ENCODE peak calls at places on chromosome 5, in four cellular contexts. One of them, this sample, is unnamed. For H3K4me1, the result is how much of the 10 kb centered on the place peaks cover.

GRCh38 chr5:89097103-89097502 is 214.1 kb upstream of the MEF2C start:
- DNase-seq in pancreas: no peak
- DNase-seq in psoas muscle: no peak
- DNase-seq in fibroblast of lung: no peak
- DNase-seq in this sample: no peak

GRCh38 chr5:134837530-134838181 is 8.1 kb upstream of the C5orf24 start:
- DNase-seq in pancreas: no peak
- DNase-seq in psoas muscle: no peak
- DNase-seq in fibroblast of lung: no peak
- DNase-seq in this sample: no peak

GRCh38 chr5:164233796-164234195 is 728.4 kb downstream of the MAT2B start:
- DNase-seq in pancreas: no peak
- DNase-seq in psoas muscle: no peak
- DNase-seq in fibroblast of lung: peak
- DNase-seq in this sample: no peak

GRCh38 chr5:140182803-140183367 is 7.9 kb downstream of the CYSTM1 start:
- DNase-seq in pancreas: no peak
- DNase-seq in psoas muscle: peak
- DNase-seq in fibroblast of lung: peak
- DNase-seq in this sample: no peak

GRCh38 chr5:122401991-122402710 is 90.1 kb downstream of the SNCAIP start:
- DNase-seq in pancreas: no peak
- DNase-seq in psoas muscle: no peak
- DNase-seq in fibroblast of lung: no peak
- DNase-seq in this sample: peak

GRCh38 chr5:81007637-81008027 is 47.5 kb downstream of the RASGRF2 start:
- DNase-seq in pancreas: no peak
- DNase-seq in psoas muscle: no peak
- DNase-seq in fibroblast of lung: no peak
- DNase-seq in this sample: no peak

GRCh38 chr5:91378683-91379601 is 4.2 kb downstream of the ARRDC3 start:
- DNase-seq in pancreas: no peak
- DNase-seq in psoas muscle: no peak
- DNase-seq in fibroblast of lung: no peak
- DNase-seq in this sample: no peak

GRCh38 chr5:134125195-134126015 is 10.9 kb downstream of the TCF7 start:
- DNase-seq in pancreas: peak
- DNase-seq in psoas muscle: peak
- DNase-seq in fibroblast of lung: peak
- DNase-seq in this sample: no peak

GRCh38 chr5:43007246-43007910 is 32.7 kb downstream of the ANXA2R start:
- DNase-seq in pancreas: no peak
- DNase-seq in psoas muscle: peak
- DNase-seq in fibroblast of lung: peak
- DNase-seq in this sample: peak

GRCh38 chr5:171695804-171696203 is 89.8 kb upstream of the SMIM23 start:
- DNase-seq in pancreas: no peak
- DNase-seq in psoas muscle: no peak
- DNase-seq in fibroblast of lung: no peak
- DNase-seq in this sample: no peak

GRCh38 chr5:65539827-65540226 is 23.1 kb downstream of the CENPK start:
- DNase-seq in pancreas: no peak
- DNase-seq in psoas muscle: no peak
- DNase-seq in fibroblast of lung: no peak
- DNase-seq in this sample: peak

GRCh38 chr5:171579162-171579561 is 159.7 kb downstream of the FGF18 start:
- DNase-seq in pancreas: no peak
- DNase-seq in psoas muscle: peak
- DNase-seq in fibroblast of lung: no peak
- DNase-seq in this sample: no peak

GRCh38 chr5:74241751-74242140 is 398.8 kb downstream of the ENC1 start:
- DNase-seq in pancreas: no peak
- DNase-seq in psoas muscle: no peak
- DNase-seq in fibroblast of lung: no peak
- DNase-seq in this sample: peak

DNA sequence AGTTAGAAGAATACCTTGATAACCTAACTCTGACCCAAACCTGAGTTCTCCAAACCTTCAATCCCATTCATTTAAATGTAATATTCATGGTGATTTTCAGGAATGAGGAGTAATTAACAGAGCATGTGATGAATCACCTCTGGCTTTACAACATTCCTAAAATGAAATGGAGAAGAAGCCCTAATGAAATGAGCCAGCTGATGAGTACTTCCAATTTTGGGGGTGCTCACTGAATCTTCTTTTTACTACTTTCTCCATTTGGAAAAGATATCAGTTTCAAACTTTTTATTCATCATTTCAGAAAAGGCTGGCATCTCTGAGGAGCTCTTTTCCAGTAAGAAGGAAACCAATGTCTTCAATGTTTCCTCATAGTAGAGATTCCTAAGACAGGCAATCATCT is 2.9 kb upstream of the SPINK5 start:
- DNase-seq in pancreas: no peak
- DNase-seq in psoas muscle: no peak
- DNase-seq in fibroblast of lung: no peak
- DNase-seq in this sample: peak
- H3K27ac ChIP-seq in pancreas: no peak
- H3K27ac ChIP-seq in psoas muscle: no peak
- H3K27ac ChIP-seq in fibroblast of lung: no peak
- H3K27ac ChIP-seq in this sample: no peak

DNA sequence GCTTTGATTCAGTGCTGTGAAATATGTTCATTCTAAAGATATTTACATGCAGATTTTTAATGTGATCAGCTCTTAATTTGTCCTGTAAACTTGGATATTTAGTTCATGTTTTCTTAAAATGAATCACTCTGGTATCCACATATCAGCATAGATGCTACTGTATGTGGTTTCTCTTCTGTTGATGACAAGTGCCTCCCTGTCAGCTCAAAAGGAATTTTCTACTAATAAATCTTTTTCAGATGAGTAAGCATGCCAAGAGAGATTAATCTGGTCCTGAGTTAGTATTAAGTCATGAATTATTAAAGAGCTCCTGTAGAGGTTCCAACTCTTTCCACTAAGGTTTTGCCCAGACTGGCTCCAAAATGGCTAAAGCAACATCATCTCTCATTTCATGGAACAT is 129.2 kb downstream of the GOLPH3 start:
- DNase-seq in pancreas: no peak
- DNase-seq in psoas muscle: no peak
- DNase-seq in fibroblast of lung: peak
- DNase-seq in this sample: peak
- H3K4me1 ChIP-seq in pancreas: under half
- H3K4me1 ChIP-seq in psoas muscle: under half
- H3K4me1 ChIP-seq in fibroblast of lung: under half
- H3K4me1 ChIP-seq in this sample: under half

DNA sequence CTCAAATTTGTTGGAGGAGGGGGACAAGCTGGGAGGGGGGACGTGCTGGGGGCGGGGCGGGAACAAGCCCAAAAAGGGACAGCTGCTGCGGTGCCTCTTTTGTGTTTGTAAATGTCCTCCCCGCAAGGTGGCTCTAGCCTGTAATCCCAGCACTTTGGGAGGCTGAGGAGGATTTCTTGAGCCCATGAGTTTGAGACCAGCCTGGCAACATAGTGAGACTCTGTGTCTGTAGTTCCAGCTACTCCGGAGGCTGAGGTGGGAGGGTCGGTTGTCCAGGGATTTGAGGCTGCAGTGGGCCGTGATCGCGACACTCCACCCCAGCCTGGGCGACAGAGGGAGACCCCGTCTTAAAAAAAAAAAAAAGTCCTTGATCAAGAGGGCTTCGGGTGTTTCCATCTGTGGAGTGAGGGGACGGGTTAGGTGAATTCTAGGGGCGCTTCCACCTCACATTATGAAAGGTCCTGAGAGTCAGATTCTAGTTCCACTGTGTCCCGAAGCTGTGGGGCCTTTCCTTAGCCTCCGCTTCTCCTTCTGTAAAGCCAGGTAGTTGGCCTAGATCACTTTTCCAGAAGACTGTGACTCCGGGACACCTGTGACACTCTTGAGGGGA is 779 bp upstream of the CTNNA1 start:
- DNase-seq in pancreas: peak
- DNase-seq in psoas muscle: no peak
- DNase-seq in fibroblast of lung: peak
- DNase-seq in this sample: no peak
- TF ChIP-seq CTCF in pancreas: no peak
- TF ChIP-seq CTCF in psoas muscle: no peak
- TF ChIP-seq CTCF in fibroblast of lung: no peak
- TF ChIP-seq CTCF in this sample: no peak

GRCh38 chr5:40716590-40716989 is 36.9 kb downstream of the PTGER4 start:
- DNase-seq in pancreas: no peak
- DNase-seq in psoas muscle: no peak
- DNase-seq in fibroblast of lung: no peak
- DNase-seq in this sample: no peak
- H3K27ac ChIP-seq in pancreas: no peak
- H3K27ac ChIP-seq in psoas muscle: no peak
- H3K27ac ChIP-seq in fibroblast of lung: no peak
- H3K27ac ChIP-seq in this sample: no peak

GRCh38 chr5:178237431-178238312 is 5.1 kb upstream of the PHYKPL start:
- DNase-seq in pancreas: no peak
- DNase-seq in psoas muscle: no peak
- DNase-seq in fibroblast of lung: peak
- DNase-seq in this sample: peak

GRCh38 chr5:178240772-178241171 is 8.2 kb upstream of the PHYKPL start:
- DNase-seq in pancreas: no peak
- DNase-seq in psoas muscle: no peak
- DNase-seq in fibroblast of lung: no peak
- DNase-seq in this sample: no peak

GRCh38 chr5:178240341-178240741 is 7.7 kb upstream of the PHYKPL start:
- DNase-seq in pancreas: no peak
- DNase-seq in psoas muscle: no peak
- DNase-seq in fibroblast of lung: no peak
- DNase-seq in this sample: no peak

GRCh38 chr5:178238313-178238635 is 5.7 kb upstream of the PHYKPL start:
- DNase-seq in pancreas: no peak
- DNase-seq in psoas muscle: no peak
- DNase-seq in fibroblast of lung: no peak
- DNase-seq in this sample: no peak

GRCh38 chr5:178238711-178239592 is 6.3 kb upstream of the PHYKPL start:
- DNase-seq in pancreas: no peak
- DNase-seq in psoas muscle: no peak
- DNase-seq in fibroblast of lung: no peak
- DNase-seq in this sample: no peak
- H3K4me1 ChIP-seq in pancreas: under half
- H3K4me1 ChIP-seq in psoas muscle: under half
- H3K4me1 ChIP-seq in fibroblast of lung: under half
- H3K4me1 ChIP-seq in this sample: under half

DNA sequence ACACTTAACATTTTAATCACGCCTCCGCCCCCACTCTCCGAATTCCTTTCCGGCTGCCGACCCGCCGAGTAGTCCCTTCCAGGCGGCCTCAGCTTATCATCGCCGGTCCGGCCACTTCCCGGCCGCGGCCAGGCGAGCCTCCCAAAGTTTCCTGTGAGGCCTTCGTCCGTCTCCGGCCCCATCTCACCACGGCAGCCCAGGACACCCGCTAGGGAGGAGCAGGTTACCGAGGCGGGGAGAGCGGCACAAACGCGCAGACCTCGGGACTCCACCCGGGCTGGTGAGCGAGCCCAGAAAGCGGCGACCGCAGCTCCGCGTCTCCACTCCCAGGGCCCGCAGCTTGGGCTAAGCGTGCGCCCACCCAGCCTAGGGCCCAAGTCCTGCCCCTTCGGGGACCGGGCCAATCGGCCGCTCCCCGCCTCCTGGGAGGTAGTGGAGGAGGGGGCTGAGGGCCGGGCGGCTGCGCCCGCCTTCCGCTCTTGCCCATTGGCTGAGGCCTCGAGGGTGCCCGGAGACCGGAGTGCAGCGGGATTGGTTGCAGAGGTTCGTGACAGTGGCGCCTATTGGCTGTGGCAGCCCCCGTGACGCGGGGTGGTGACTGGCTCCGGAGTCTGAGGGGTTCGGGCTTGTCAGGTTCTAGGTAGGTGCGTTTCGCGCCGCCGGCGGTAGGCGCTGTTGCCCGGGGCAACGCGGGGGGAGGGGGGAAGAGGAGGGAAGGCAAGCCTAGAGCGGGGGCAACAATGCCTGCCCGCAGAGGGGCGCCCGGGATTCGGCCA is 845 bp downstream of the FER start:
- DNase-seq in pancreas: peak
- DNase-seq in psoas muscle: peak
- DNase-seq in fibroblast of lung: peak
- DNase-seq in this sample: peak
- TF ChIP-seq CTCF in pancreas: no peak
- TF ChIP-seq CTCF in psoas muscle: no peak
- TF ChIP-seq CTCF in fibroblast of lung: no peak
- TF ChIP-seq CTCF in this sample: peak

This sample was measured in foreskin keratinocyte.